ENCODE peak calls at places on chromosome X, in ten cellular contexts. One of them, this sample, is unnamed.

GRCh38 chrX:22575161-22575845 is 302.6 kb downstream of the CBLL2 start:
- DNase-seq in C1 segment of cervical spinal cord: no peak
- DNase-seq in Right ventricle myocardium superior: no peak
- DNase-seq in smooth muscle cell of the brain vasculature: no peak
- DNase-seq in T-helper 9 cell: no peak
- DNase-seq in G401: no peak
- DNase-seq in H54: no peak
- DNase-seq in ecto neural progenitor cell: no peak
- DNase-seq in iPS DF 19.7: no peak
- DNase-seq in left ventricle myocardium inferior: no peak
- DNase-seq in this sample: no peak

GRCh38 chrX:9329056-9329455 is 135.8 kb upstream of the TBL1X start:
- DNase-seq in C1 segment of cervical spinal cord: no peak
- DNase-seq in Right ventricle myocardium superior: no peak
- DNase-seq in smooth muscle cell of the brain vasculature: no peak
- DNase-seq in T-helper 9 cell: no peak
- DNase-seq in G401: no peak
- DNase-seq in H54: no peak
- DNase-seq in ecto neural progenitor cell: no peak
- DNase-seq in iPS DF 19.7: no peak
- DNase-seq in left ventricle myocardium inferior: no peak
- DNase-seq in this sample: no peak

GRCh38 chrX:103831342-103831802 is 685 bp downstream of the RAB9B start:
- DNase-seq in C1 segment of cervical spinal cord: no peak
- DNase-seq in Right ventricle myocardium superior: no peak
- DNase-seq in smooth muscle cell of the brain vasculature: no peak
- DNase-seq in T-helper 9 cell: peak; percentile 37
- DNase-seq in G401: peak; percentile 80
- DNase-seq in H54: no peak
- DNase-seq in ecto neural progenitor cell: no peak
- DNase-seq in iPS DF 19.7: no peak
- DNase-seq in left ventricle myocardium inferior: no peak
- DNase-seq in this sample: no peak

GRCh38 chrX:23012162-23012561 is 12.4 kb downstream of the DDX53 start:
- DNase-seq in C1 segment of cervical spinal cord: no peak
- DNase-seq in Right ventricle myocardium superior: no peak
- DNase-seq in smooth muscle cell of the brain vasculature: no peak
- DNase-seq in T-helper 9 cell: no peak
- DNase-seq in G401: no peak
- DNase-seq in H54: no peak
- DNase-seq in ecto neural progenitor cell: no peak
- DNase-seq in iPS DF 19.7: no peak
- DNase-seq in left ventricle myocardium inferior: no peak
- DNase-seq in this sample: no peak

GRCh38 chrX:111098874-111099273 is 2.9 kb downstream of the PAK3 start:
- DNase-seq in C1 segment of cervical spinal cord: no peak
- DNase-seq in Right ventricle myocardium superior: peak; percentile 47
- DNase-seq in smooth muscle cell of the brain vasculature: no peak
- DNase-seq in T-helper 9 cell: peak; percentile 70
- DNase-seq in G401: no peak
- DNase-seq in H54: peak; percentile 33
- DNase-seq in ecto neural progenitor cell: peak; percentile 84
- DNase-seq in iPS DF 19.7: no peak
- DNase-seq in left ventricle myocardium inferior: no peak
- DNase-seq in this sample: no peak

GRCh38 chrX:19513383-19513782 is 1.9 kb downstream of the MAP3K15 start:
- DNase-seq in C1 segment of cervical spinal cord: no peak
- DNase-seq in Right ventricle myocardium superior: no peak
- DNase-seq in smooth muscle cell of the brain vasculature: no peak
- DNase-seq in T-helper 9 cell: no peak
- DNase-seq in G401: no peak
- DNase-seq in H54: no peak
- DNase-seq in ecto neural progenitor cell: no peak
- DNase-seq in iPS DF 19.7: no peak
- DNase-seq in left ventricle myocardium inferior: no peak
- DNase-seq in this sample: peak; percentile 41

GRCh38 chrX:71143508-71143907 is 1.1 kb upstream of the NLGN3 start:
- DNase-seq in C1 segment of cervical spinal cord: no peak
- DNase-seq in Right ventricle myocardium superior: peak; percentile 50
- DNase-seq in smooth muscle cell of the brain vasculature: no peak
- DNase-seq in T-helper 9 cell: no peak
- DNase-seq in G401: peak; percentile 43
- DNase-seq in H54: no peak
- DNase-seq in ecto neural progenitor cell: no peak
- DNase-seq in iPS DF 19.7: no peak
- DNase-seq in left ventricle myocardium inferior: peak; percentile 29
- DNase-seq in this sample: no peak

GRCh38 chrX:94065091-94065490 is 391.1 kb downstream of the FAM133A start:
- DNase-seq in C1 segment of cervical spinal cord: no peak
- DNase-seq in Right ventricle myocardium superior: no peak
- DNase-seq in smooth muscle cell of the brain vasculature: no peak
- DNase-seq in T-helper 9 cell: no peak
- DNase-seq in G401: no peak
- DNase-seq in H54: no peak
- DNase-seq in ecto neural progenitor cell: no peak
- DNase-seq in iPS DF 19.7: no peak
- DNase-seq in left ventricle myocardium inferior: no peak
- DNase-seq in this sample: no peak

GRCh38 chrX:107632291-107632690 is 4.0 kb downstream of the PRPS1 start:
- DNase-seq in C1 segment of cervical spinal cord: no peak
- DNase-seq in Right ventricle myocardium superior: no peak
- DNase-seq in smooth muscle cell of the brain vasculature: no peak
- DNase-seq in T-helper 9 cell: no peak
- DNase-seq in G401: peak; percentile 19
- DNase-seq in H54: no peak
- DNase-seq in ecto neural progenitor cell: no peak
- DNase-seq in iPS DF 19.7: no peak
- DNase-seq in left ventricle myocardium inferior: no peak
- DNase-seq in this sample: no peak

GRCh38 chrX:110992611-110993010 is 103.4 kb upstream of the PAK3 start:
- DNase-seq in C1 segment of cervical spinal cord: no peak
- DNase-seq in Right ventricle myocardium superior: no peak
- DNase-seq in smooth muscle cell of the brain vasculature: no peak
- DNase-seq in T-helper 9 cell: peak; percentile 7
- DNase-seq in G401: peak; percentile 7
- DNase-seq in H54: no peak
- DNase-seq in ecto neural progenitor cell: no peak
- DNase-seq in iPS DF 19.7: peak; percentile 9
- DNase-seq in left ventricle myocardium inferior: no peak
- DNase-seq in this sample: no peak

GRCh38 chrX:18574591-18574990 is 97.3 kb downstream of the RS1 start:
- DNase-seq in C1 segment of cervical spinal cord: no peak
- DNase-seq in Right ventricle myocardium superior: peak; percentile 54
- DNase-seq in smooth muscle cell of the brain vasculature: peak; percentile 37
- DNase-seq in T-helper 9 cell: no peak
- DNase-seq in G401: peak; percentile 30
- DNase-seq in H54: peak; percentile 2
- DNase-seq in ecto neural progenitor cell: no peak
- DNase-seq in iPS DF 19.7: no peak
- DNase-seq in left ventricle myocardium inferior: peak; percentile 22
- DNase-seq in this sample: peak; percentile 84

GRCh38 chrX:106874075-106874474 is 29.1 kb downstream of the RIPPLY1 start:
- DNase-seq in C1 segment of cervical spinal cord: no peak
- DNase-seq in Right ventricle myocardium superior: no peak
- DNase-seq in smooth muscle cell of the brain vasculature: no peak
- DNase-seq in T-helper 9 cell: no peak
- DNase-seq in G401: no peak
- DNase-seq in H54: no peak
- DNase-seq in ecto neural progenitor cell: no peak
- DNase-seq in iPS DF 19.7: no peak
- DNase-seq in left ventricle myocardium inferior: no peak
- DNase-seq in this sample: no peak

GRCh38 chrX:17435476-17435875 is 60.5 kb downstream of the NHS start:
- DNase-seq in C1 segment of cervical spinal cord: no peak
- DNase-seq in Right ventricle myocardium superior: no peak
- DNase-seq in smooth muscle cell of the brain vasculature: no peak
- DNase-seq in T-helper 9 cell: no peak
- DNase-seq in G401: no peak
- DNase-seq in H54: no peak
- DNase-seq in ecto neural progenitor cell: peak; percentile 63
- DNase-seq in iPS DF 19.7: no peak
- DNase-seq in left ventricle myocardium inferior: no peak
- DNase-seq in this sample: no peak

GRCh38 chrX:53682885-53683555 is 3.5 kb downstream of the HUWE1 start:
- DNase-seq in C1 segment of cervical spinal cord: peak; percentile 25
- DNase-seq in Right ventricle myocardium superior: no peak
- DNase-seq in smooth muscle cell of the brain vasculature: no peak
- DNase-seq in T-helper 9 cell: peak; percentile 18
- DNase-seq in G401: peak; percentile 36
- DNase-seq in H54: no peak
- DNase-seq in ecto neural progenitor cell: no peak
- DNase-seq in iPS DF 19.7: no peak
- DNase-seq in left ventricle myocardium inferior: no peak
- DNase-seq in this sample: no peak

GRCh38 chrX:23736030-23736429 is 7.0 kb downstream of the ACOT9 start:
- DNase-seq in C1 segment of cervical spinal cord: no peak
- DNase-seq in Right ventricle myocardium superior: no peak
- DNase-seq in smooth muscle cell of the brain vasculature: no peak
- DNase-seq in T-helper 9 cell: no peak
- DNase-seq in G401: no peak
- DNase-seq in H54: no peak
- DNase-seq in ecto neural progenitor cell: no peak
- DNase-seq in iPS DF 19.7: no peak
- DNase-seq in left ventricle myocardium inferior: no peak
- DNase-seq in this sample: no peak

GRCh38 chrX:129939986-129940385 is 34.0 kb downstream of the UTP14A start:
- DNase-seq in C1 segment of cervical spinal cord: no peak
- DNase-seq in Right ventricle myocardium superior: no peak
- DNase-seq in smooth muscle cell of the brain vasculature: no peak
- DNase-seq in T-helper 9 cell: no peak
- DNase-seq in G401: no peak
- DNase-seq in H54: no peak
- DNase-seq in ecto neural progenitor cell: no peak
- DNase-seq in iPS DF 19.7: no peak
- DNase-seq in left ventricle myocardium inferior: peak; percentile 30
- DNase-seq in this sample: no peak

GRCh38 chrX:125295337-125295736 is 24.3 kb upstream of the TEX13C start:
- DNase-seq in C1 segment of cervical spinal cord: no peak
- DNase-seq in Right ventricle myocardium superior: no peak
- DNase-seq in smooth muscle cell of the brain vasculature: no peak
- DNase-seq in T-helper 9 cell: no peak
- DNase-seq in G401: no peak
- DNase-seq in H54: no peak
- DNase-seq in ecto neural progenitor cell: no peak
- DNase-seq in iPS DF 19.7: no peak
- DNase-seq in left ventricle myocardium inferior: no peak
- DNase-seq in this sample: no peak

GRCh38 chrX:9785252-9785943 is 831 bp upstream of the SHROOM2 start:
- DNase-seq in C1 segment of cervical spinal cord: no peak
- DNase-seq in Right ventricle myocardium superior: no peak
- DNase-seq in smooth muscle cell of the brain vasculature: no peak
- DNase-seq in T-helper 9 cell: no peak
- DNase-seq in G401: no peak
- DNase-seq in H54: no peak
- DNase-seq in ecto neural progenitor cell: peak; percentile 52
- DNase-seq in iPS DF 19.7: no peak
- DNase-seq in left ventricle myocardium inferior: no peak
- DNase-seq in this sample: no peak

GRCh38 chrX:150990910-150991309 is 7.8 kb downstream of the HMGB3 start:
- DNase-seq in C1 segment of cervical spinal cord: no peak
- DNase-seq in Right ventricle myocardium superior: no peak
- DNase-seq in smooth muscle cell of the brain vasculature: no peak
- DNase-seq in T-helper 9 cell: no peak
- DNase-seq in G401: no peak
- DNase-seq in H54: no peak
- DNase-seq in ecto neural progenitor cell: no peak
- DNase-seq in iPS DF 19.7: no peak
- DNase-seq in left ventricle myocardium inferior: no peak
- DNase-seq in this sample: no peak

GRCh38 chrX:67544281-67544680 is 460 bp downstream of the AR start:
- DNase-seq in C1 segment of cervical spinal cord: peak; percentile 0
- DNase-seq in Right ventricle myocardium superior: peak; percentile 48
- DNase-seq in smooth muscle cell of the brain vasculature: no peak
- DNase-seq in T-helper 9 cell: no peak
- DNase-seq in G401: no peak
- DNase-seq in H54: peak; percentile 19
- DNase-seq in ecto neural progenitor cell: peak; percentile 55
- DNase-seq in iPS DF 19.7: no peak
- DNase-seq in left ventricle myocardium inferior: peak; percentile 19
- DNase-seq in this sample: no peak